ENCODE peak calls at places on chromosome 1, in ten cellular contexts. One of them, this sample, is unnamed.

GRCh38 chr1:210437111-210437510 is 108.4 kb downstream of the HHAT start:
- DNase-seq in small intestine: no peak
- DNase-seq in AG04450: no peak
- DNase-seq in mammary epithelial cell: no peak
- DNase-seq in cardiac muscle cell: no peak
- DNase-seq in fibroblast of mammary gland: no peak
- DNase-seq in tibial artery: no peak
- DNase-seq in adipocyte: no peak
- DNase-seq in CD4-positive, alpha-beta memory T cell: no peak
- DNase-seq in GM12865: no peak
- DNase-seq in this sample: no peak

GRCh38 chr1:41752514-41753170 is 166.1 kb downstream of the HIVEP3 start:
- DNase-seq in small intestine: no peak
- DNase-seq in AG04450: no peak
- DNase-seq in mammary epithelial cell: no peak
- DNase-seq in cardiac muscle cell: no peak
- DNase-seq in fibroblast of mammary gland: no peak
- DNase-seq in tibial artery: no peak
- DNase-seq in adipocyte: no peak
- DNase-seq in CD4-positive, alpha-beta memory T cell: no peak
- DNase-seq in GM12865: peak; percentile 73
- DNase-seq in this sample: no peak

GRCh38 chr1:181483084-181483559 is at the start of gene CACNA1E:
- DNase-seq in small intestine: no peak
- DNase-seq in AG04450: no peak
- DNase-seq in mammary epithelial cell: no peak
- DNase-seq in cardiac muscle cell: no peak
- DNase-seq in fibroblast of mammary gland: no peak
- DNase-seq in tibial artery: no peak
- DNase-seq in adipocyte: no peak
- DNase-seq in CD4-positive, alpha-beta memory T cell: no peak
- DNase-seq in GM12865: no peak
- DNase-seq in this sample: no peak

GRCh38 chr1:239833709-239834108 is 258.0 kb upstream of the FMN2 start:
- DNase-seq in small intestine: peak; percentile 25
- DNase-seq in AG04450: no peak
- DNase-seq in mammary epithelial cell: no peak
- DNase-seq in cardiac muscle cell: no peak
- DNase-seq in fibroblast of mammary gland: no peak
- DNase-seq in tibial artery: no peak
- DNase-seq in adipocyte: no peak
- DNase-seq in CD4-positive, alpha-beta memory T cell: no peak
- DNase-seq in GM12865: no peak
- DNase-seq in this sample: no peak

GRCh38 chr1:25989860-25990650 is 7.8 kb downstream of the PAFAH2 start:
- DNase-seq in small intestine: no peak
- DNase-seq in AG04450: no peak
- DNase-seq in mammary epithelial cell: no peak
- DNase-seq in cardiac muscle cell: no peak
- DNase-seq in fibroblast of mammary gland: peak; percentile 50
- DNase-seq in tibial artery: no peak
- DNase-seq in adipocyte: no peak
- DNase-seq in CD4-positive, alpha-beta memory T cell: no peak
- DNase-seq in GM12865: no peak
- DNase-seq in this sample: no peak

GRCh38 chr1:53413175-53414001 is 45.8 kb upstream of the DMRTB1 start:
- DNase-seq in small intestine: no peak
- DNase-seq in AG04450: peak; percentile 33
- DNase-seq in mammary epithelial cell: peak; percentile 84
- DNase-seq in cardiac muscle cell: no peak
- DNase-seq in fibroblast of mammary gland: peak; percentile 76
- DNase-seq in tibial artery: no peak
- DNase-seq in adipocyte: peak; percentile 78
- DNase-seq in CD4-positive, alpha-beta memory T cell: peak; percentile 86
- DNase-seq in GM12865: peak; percentile 72
- DNase-seq in this sample: no peak

GRCh38 chr1:89273324-89273778 is 691 bp upstream of the GBP5 start:
- DNase-seq in small intestine: no peak
- DNase-seq in AG04450: no peak
- DNase-seq in mammary epithelial cell: no peak
- DNase-seq in cardiac muscle cell: no peak
- DNase-seq in fibroblast of mammary gland: no peak
- DNase-seq in tibial artery: no peak
- DNase-seq in adipocyte: no peak
- DNase-seq in CD4-positive, alpha-beta memory T cell: peak; percentile 39
- DNase-seq in GM12865: no peak
- DNase-seq in this sample: no peak

GRCh38 chr1:214899908-214900470 is 182.5 kb upstream of the KCNK2 start:
- DNase-seq in small intestine: no peak
- DNase-seq in AG04450: no peak
- DNase-seq in mammary epithelial cell: no peak
- DNase-seq in cardiac muscle cell: no peak
- DNase-seq in fibroblast of mammary gland: peak; percentile 7
- DNase-seq in tibial artery: no peak
- DNase-seq in adipocyte: peak; percentile 15
- DNase-seq in CD4-positive, alpha-beta memory T cell: no peak
- DNase-seq in GM12865: no peak
- DNase-seq in this sample: no peak

GRCh38 chr1:154730251-154730650 is 122.3 kb upstream of the ADAR start:
- DNase-seq in small intestine: peak; percentile 34
- DNase-seq in AG04450: no peak
- DNase-seq in mammary epithelial cell: peak; percentile 77
- DNase-seq in cardiac muscle cell: no peak
- DNase-seq in fibroblast of mammary gland: peak; percentile 21
- DNase-seq in tibial artery: no peak
- DNase-seq in adipocyte: peak; percentile 8
- DNase-seq in CD4-positive, alpha-beta memory T cell: no peak
- DNase-seq in GM12865: no peak
- DNase-seq in this sample: no peak

GRCh38 chr1:78005755-78006154 is 1.0 kb downstream of the DNAJB4 start:
- DNase-seq in small intestine: peak; percentile 59
- DNase-seq in AG04450: peak; percentile 87
- DNase-seq in mammary epithelial cell: peak; percentile 68
- DNase-seq in cardiac muscle cell: peak; percentile 68
- DNase-seq in fibroblast of mammary gland: peak; percentile 91
- DNase-seq in tibial artery: no peak
- DNase-seq in adipocyte: peak; percentile 94
- DNase-seq in CD4-positive, alpha-beta memory T cell: no peak
- DNase-seq in GM12865: peak; percentile 29
- DNase-seq in this sample: no peak

GRCh38 chr1:203440780-203441179 is 34.8 kb upstream of the PRELP start:
- DNase-seq in small intestine: peak; percentile 86
- DNase-seq in AG04450: peak; percentile 37
- DNase-seq in mammary epithelial cell: peak; percentile 30
- DNase-seq in cardiac muscle cell: peak; percentile 57
- DNase-seq in fibroblast of mammary gland: peak; percentile 58
- DNase-seq in tibial artery: peak; percentile 91
- DNase-seq in adipocyte: peak; percentile 83
- DNase-seq in CD4-positive, alpha-beta memory T cell: no peak
- DNase-seq in GM12865: peak; percentile 57
- DNase-seq in this sample: peak; percentile 91

GRCh38 chr1:174875306-174875705 is 124.4 kb upstream of the CACYBP start:
- DNase-seq in small intestine: peak; percentile 94
- DNase-seq in AG04450: no peak
- DNase-seq in mammary epithelial cell: peak; percentile 63
- DNase-seq in cardiac muscle cell: peak; percentile 17
- DNase-seq in fibroblast of mammary gland: no peak
- DNase-seq in tibial artery: no peak
- DNase-seq in adipocyte: no peak
- DNase-seq in CD4-positive, alpha-beta memory T cell: peak; percentile 66
- DNase-seq in GM12865: peak; percentile 66
- DNase-seq in this sample: no peak

GRCh38 chr1:221562542-221563475 is 179.1 kb downstream of the DUSP10 start:
- DNase-seq in small intestine: no peak
- DNase-seq in AG04450: no peak
- DNase-seq in mammary epithelial cell: no peak
- DNase-seq in cardiac muscle cell: no peak
- DNase-seq in fibroblast of mammary gland: no peak
- DNase-seq in tibial artery: no peak
- DNase-seq in adipocyte: no peak
- DNase-seq in CD4-positive, alpha-beta memory T cell: no peak
- DNase-seq in GM12865: no peak
- DNase-seq in this sample: no peak

GRCh38 chr1:221555689-221556433 is 186.0 kb downstream of the DUSP10 start:
- DNase-seq in small intestine: no peak
- DNase-seq in AG04450: no peak
- DNase-seq in mammary epithelial cell: no peak
- DNase-seq in cardiac muscle cell: peak; percentile 68
- DNase-seq in fibroblast of mammary gland: no peak
- DNase-seq in tibial artery: no peak
- DNase-seq in adipocyte: no peak
- DNase-seq in CD4-positive, alpha-beta memory T cell: no peak
- DNase-seq in GM12865: no peak
- DNase-seq in this sample: no peak

GRCh38 chr1:221556435-221556834 is 185.5 kb downstream of the DUSP10 start:
- DNase-seq in small intestine: no peak
- DNase-seq in AG04450: no peak
- DNase-seq in mammary epithelial cell: no peak
- DNase-seq in cardiac muscle cell: no peak
- DNase-seq in fibroblast of mammary gland: no peak
- DNase-seq in tibial artery: no peak
- DNase-seq in adipocyte: no peak
- DNase-seq in CD4-positive, alpha-beta memory T cell: no peak
- DNase-seq in GM12865: no peak
- DNase-seq in this sample: no peak

GRCh38 chr1:221557024-221557423 is 184.9 kb downstream of the DUSP10 start:
- DNase-seq in small intestine: no peak
- DNase-seq in AG04450: no peak
- DNase-seq in mammary epithelial cell: peak; percentile 8
- DNase-seq in cardiac muscle cell: no peak
- DNase-seq in fibroblast of mammary gland: peak; percentile 14
- DNase-seq in tibial artery: no peak
- DNase-seq in adipocyte: no peak
- DNase-seq in CD4-positive, alpha-beta memory T cell: no peak
- DNase-seq in GM12865: no peak
- DNase-seq in this sample: no peak
- H3K4me3 ChIP-seq in small intestine: no peak overlapping the region
- H3K4me3 ChIP-seq in AG04450: no peak overlapping the region
- H3K4me3 ChIP-seq in mammary epithelial cell: no peak overlapping the region
- H3K4me3 ChIP-seq in cardiac muscle cell: no peak overlapping the region
- H3K4me3 ChIP-seq in fibroblast of mammary gland: no peak overlapping the region
- H3K4me3 ChIP-seq in tibial artery: no peak overlapping the region
- H3K4me3 ChIP-seq in adipocyte: no peak overlapping the region
- H3K4me3 ChIP-seq in CD4-positive, alpha-beta memory T cell: no peak overlapping the region
- H3K4me3 ChIP-seq in GM12865: no peak overlapping the region
- H3K4me3 ChIP-seq in this sample: no peak overlapping the region

DNA sequence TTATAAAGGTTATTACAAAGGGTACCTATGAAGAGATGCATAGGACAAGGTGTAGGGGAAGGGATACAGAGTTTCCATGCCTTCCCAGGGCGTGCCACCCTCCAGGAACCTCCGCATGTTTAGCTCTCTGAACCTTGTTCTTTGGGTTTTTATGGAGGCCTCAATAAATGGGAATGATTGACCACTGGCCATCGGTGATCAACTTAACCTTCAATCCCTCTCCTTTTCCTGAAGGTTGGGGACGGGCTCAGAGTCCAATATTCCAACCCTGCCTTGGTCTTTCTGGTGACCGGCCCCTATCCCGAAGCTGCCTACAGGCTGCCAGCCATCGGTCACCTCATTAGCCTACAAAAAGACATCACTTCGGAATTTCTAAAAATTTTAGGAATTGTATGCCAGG is 11.7 kb downstream of the CD244 start:
- DNase-seq in small intestine: peak; percentile 88
- DNase-seq in AG04450: no peak
- DNase-seq in mammary epithelial cell: no peak
- DNase-seq in cardiac muscle cell: no peak
- DNase-seq in fibroblast of mammary gland: no peak
- DNase-seq in tibial artery: no peak
- DNase-seq in adipocyte: no peak
- DNase-seq in CD4-positive, alpha-beta memory T cell: no peak
- DNase-seq in GM12865: no peak
- DNase-seq in this sample: no peak
- H3K4me3 ChIP-seq in small intestine: no peak overlapping the region
- H3K4me3 ChIP-seq in AG04450: no peak overlapping the region
- H3K4me3 ChIP-seq in mammary epithelial cell: no peak overlapping the region
- H3K4me3 ChIP-seq in cardiac muscle cell: no peak overlapping the region
- H3K4me3 ChIP-seq in fibroblast of mammary gland: no peak overlapping the region
- H3K4me3 ChIP-seq in tibial artery: no peak overlapping the region
- H3K4me3 ChIP-seq in adipocyte: no peak overlapping the region
- H3K4me3 ChIP-seq in CD4-positive, alpha-beta memory T cell: no peak overlapping the region
- H3K4me3 ChIP-seq in GM12865: no peak overlapping the region
- H3K4me3 ChIP-seq in this sample: no peak overlapping the region

GRCh38 chr1:156120318-156120717 is 5.8 kb downstream of the LMNA start:
- DNase-seq in small intestine: no peak
- DNase-seq in AG04450: no peak
- DNase-seq in mammary epithelial cell: no peak
- DNase-seq in cardiac muscle cell: no peak
- DNase-seq in fibroblast of mammary gland: no peak
- DNase-seq in tibial artery: no peak
- DNase-seq in adipocyte: no peak
- DNase-seq in CD4-positive, alpha-beta memory T cell: no peak
- DNase-seq in GM12865: no peak
- DNase-seq in this sample: no peak

GRCh38 chr1:156117414-156118174 is 3.1 kb downstream of the LMNA start:
- DNase-seq in small intestine: no peak
- DNase-seq in AG04450: no peak
- DNase-seq in mammary epithelial cell: peak; percentile 17
- DNase-seq in cardiac muscle cell: no peak
- DNase-seq in fibroblast of mammary gland: peak; percentile 40
- DNase-seq in tibial artery: no peak
- DNase-seq in adipocyte: no peak
- DNase-seq in CD4-positive, alpha-beta memory T cell: peak; percentile 42
- DNase-seq in GM12865: no peak
- DNase-seq in this sample: no peak

GRCh38 chr1:156119503-156120209 is 5.1 kb downstream of the LMNA start:
- DNase-seq in small intestine: peak; percentile 66
- DNase-seq in AG04450: no peak
- DNase-seq in mammary epithelial cell: peak; percentile 74
- DNase-seq in cardiac muscle cell: no peak
- DNase-seq in fibroblast of mammary gland: peak; percentile 85
- DNase-seq in tibial artery: peak; percentile 73
- DNase-seq in adipocyte: peak; percentile 84
- DNase-seq in CD4-positive, alpha-beta memory T cell: peak; percentile 68
- DNase-seq in GM12865: peak; percentile 69
- DNase-seq in this sample: no peak

GRCh38 chr1:156115514-156116374 is 1.2 kb downstream of the LMNA start:
- DNase-seq in small intestine: peak; percentile 79
- DNase-seq in AG04450: no peak
- DNase-seq in mammary epithelial cell: peak; percentile 71
- DNase-seq in cardiac muscle cell: peak; percentile 79
- DNase-seq in fibroblast of mammary gland: peak; percentile 74
- DNase-seq in tibial artery: peak; percentile 76
- DNase-seq in adipocyte: peak; percentile 79
- DNase-seq in CD4-positive, alpha-beta memory T cell: no peak
- DNase-seq in GM12865: no peak
- DNase-seq in this sample: no peak

GRCh38 chr1:156118175-156118868 is 3.8 kb downstream of the LMNA start:
- DNase-seq in small intestine: peak; percentile 89
- DNase-seq in AG04450: no peak
- DNase-seq in mammary epithelial cell: peak; percentile 67
- DNase-seq in cardiac muscle cell: no peak
- DNase-seq in fibroblast of mammary gland: no peak
- DNase-seq in tibial artery: peak; percentile 80
- DNase-seq in adipocyte: peak; percentile 66
- DNase-seq in CD4-positive, alpha-beta memory T cell: no peak
- DNase-seq in GM12865: no peak
- DNase-seq in this sample: no peak
- H3K4me3 ChIP-seq in small intestine: no peak overlapping the region
- H3K4me3 ChIP-seq in AG04450: peak overlapping the region; percentile 100
- H3K4me3 ChIP-seq in mammary epithelial cell: peak overlapping the region; percentile 33
- H3K4me3 ChIP-seq in cardiac muscle cell: no peak overlapping the region
- H3K4me3 ChIP-seq in fibroblast of mammary gland: peak overlapping the region; percentile 99
- H3K4me3 ChIP-seq in tibial artery: peak overlapping the region; percentile 100
- H3K4me3 ChIP-seq in adipocyte: peak overlapping the region; percentile 90
- H3K4me3 ChIP-seq in CD4-positive, alpha-beta memory T cell: no peak overlapping the region
- H3K4me3 ChIP-seq in GM12865: no peak overlapping the region
- H3K4me3 ChIP-seq in this sample: peak overlapping the region; percentile 96

GRCh38 chr1:236223273-236223672 is 58.5 kb downstream of the ERO1B start:
- DNase-seq in small intestine: no peak
- DNase-seq in AG04450: no peak
- DNase-seq in mammary epithelial cell: no peak
- DNase-seq in cardiac muscle cell: no peak
- DNase-seq in fibroblast of mammary gland: no peak
- DNase-seq in tibial artery: no peak
- DNase-seq in adipocyte: no peak
- DNase-seq in CD4-positive, alpha-beta memory T cell: no peak
- DNase-seq in GM12865: no peak
- DNase-seq in this sample: no peak
- H3K4me3 ChIP-seq in small intestine: no peak overlapping the region
- H3K4me3 ChIP-seq in AG04450: no peak overlapping the region
- H3K4me3 ChIP-seq in mammary epithelial cell: no peak overlapping the region
- H3K4me3 ChIP-seq in cardiac muscle cell: no peak overlapping the region
- H3K4me3 ChIP-seq in fibroblast of mammary gland: no peak overlapping the region
- H3K4me3 ChIP-seq in tibial artery: no peak overlapping the region
- H3K4me3 ChIP-seq in adipocyte: no peak overlapping the region
- H3K4me3 ChIP-seq in CD4-positive, alpha-beta memory T cell: no peak overlapping the region
- H3K4me3 ChIP-seq in GM12865: no peak overlapping the region
- H3K4me3 ChIP-seq in this sample: no peak overlapping the region

This sample was measured in coronary artery.